ENCODE peak calls at places on chromosomes 11 and 22, in five cellular contexts. E is endothelial cell of umbilical vein, K is transverse colon, O is spleen, B is prostate gland. Q is an unnamed sample.

GRCh38 chr11:34755671-34756070 is 134.8 kb downstream of the EHF start:
- DNase-seq in E (no peak), K (no peak), O (no peak), B (no peak), Q (no peak)

GRCh38 chr11:35166369-35167360 is 27.7 kb downstream of the CD44 start:
- DNase-seq in E (peak), K (no peak), O (peak), B (no peak), Q (peak)

GRCh38 chr22:37559901-37560681 is at the start of gene CDC42EP1:
- DNase-seq in E (peak), K (peak), O (no peak), B (peak), Q (no peak)

GRCh38 chr11:87325490-87325872 is 287.7 kb downstream of the TMEM135 start:
- DNase-seq in E (no peak), K (no peak), O (no peak), B (no peak), Q (no peak)

GRCh38 chr11:71502871-71503435 is 24.1 kb upstream of the KRTAP5-7 start:
- DNase-seq in E (no peak), K (no peak), O (no peak), B (no peak), Q (no peak)

GRCh38 chr11:12410006-12410728 is 32.8 kb downstream of the PARVA start:
- DNase-seq in E (peak), K (no peak), O (no peak), B (no peak), Q (no peak)

GRCh38 chr22:50216684-50217520 is 16.1 kb downstream of the SELENOO start:
- DNase-seq in E (no peak), K (no peak), O (no peak), B (no peak), Q (no peak)

GRCh38 chr11:17547051-17547577 is at the start of gene OTOG:
- DNase-seq in E (no peak), K (no peak), O (no peak), B (no peak), Q (no peak)

GRCh38 chr11:64472593-64473455 is 113.9 kb downstream of the RPS6KA4 start:
- DNase-seq in E (no peak), K (no peak), O (no peak), B (no peak), Q (no peak)

GRCh38 chr22:49602481-49602880 is 225.2 kb downstream of the BRD1 start:
- DNase-seq in E (no peak), K (no peak), O (no peak), B (no peak), Q (no peak)

GRCh38 chr11:17979770-17980371 is 33.0 kb downstream of the SERGEF start:
- DNase-seq in E (peak), K (no peak), O (no peak), B (peak), Q (no peak)

GRCh38 chr11:33387586-33387985 is 130.4 kb downstream of the HIPK3 start:
- DNase-seq in E (no peak), K (no peak), O (no peak), B (no peak), Q (no peak)

GRCh38 chr11:9039194-9039593 is 35.4 kb upstream of the NRIP3 start:
- DNase-seq in E (no peak), K (no peak), O (no peak), B (no peak), Q (peak)

GRCh38 chr11:9038537-9038936 is 34.7 kb upstream of the NRIP3 start:
- DNase-seq in E (no peak), K (no peak), O (no peak), B (no peak), Q (no peak)

GRCh38 chr11:9039863-9040262 is 36.1 kb upstream of the NRIP3 start:
- DNase-seq in E (no peak), K (no peak), O (no peak), B (no peak), Q (no peak)

GRCh38 chr11:9037963-9038362 is 34.2 kb upstream of the NRIP3 start:
- DNase-seq in E (no peak), K (no peak), O (no peak), B (no peak), Q (no peak)

DNA sequence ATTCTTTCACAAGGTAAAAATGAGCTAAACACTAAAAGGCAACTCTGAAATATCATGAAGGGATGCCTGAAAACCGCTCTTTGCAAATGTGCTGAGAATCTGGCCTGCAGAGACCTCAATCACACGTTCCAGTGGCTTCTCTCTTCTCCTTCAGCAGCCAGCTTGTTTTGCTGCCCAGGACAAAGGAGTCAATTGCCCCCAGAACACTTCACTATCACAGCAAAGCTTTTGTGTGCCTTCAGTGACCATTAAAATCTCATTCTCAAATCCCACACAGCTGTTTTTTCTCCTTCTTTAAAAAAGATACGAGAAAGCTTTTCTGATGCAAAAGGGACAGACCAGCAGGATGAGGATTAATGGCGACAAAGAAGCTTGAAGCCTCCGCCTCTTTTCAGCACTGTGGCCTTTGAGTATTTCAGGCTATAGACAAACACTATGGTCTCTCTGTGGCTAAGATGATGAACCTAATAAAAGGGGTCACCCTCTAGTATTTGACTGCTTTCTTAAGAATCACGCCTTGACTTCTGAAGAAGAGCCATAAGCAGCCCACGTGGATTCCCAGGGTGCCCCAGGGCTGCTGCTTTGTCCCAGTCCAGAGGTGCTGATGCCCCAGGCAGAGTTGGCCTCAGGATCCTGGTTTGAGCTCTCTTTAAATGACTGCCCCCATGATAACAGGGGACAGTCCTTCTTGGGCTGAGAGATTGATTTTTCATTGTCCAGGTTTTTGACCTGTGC is 33.4 kb upstream of the NRIP3 start:
- DNase-seq in E (no peak), K (no peak), O (no peak), B (no peak), Q (no peak)
- TF ChIP-seq POLR2AphosphoS5 in E (no peak), K (no peak), O (no peak), B (no peak), Q (no peak)

GRCh38 chr11:123321641-123322040 is 108.4 kb upstream of the GRAMD1B start:
- DNase-seq in E (no peak), K (no peak), O (no peak), B (no peak), Q (no peak)
- TF ChIP-seq POLR2A in E (no peak), K (no peak), O (no peak), B (no peak), Q (no peak)

GRCh38 chr22:27800250-27801131 is 1.1 kb downstream of the MN1 start:
- DNase-seq in E (no peak), K (no peak), O (no peak), B (no peak), Q (no peak)
- TF ChIP-seq POLR2AphosphoS5 in E (no peak), K (no peak), O (no peak), B (no peak), Q (no peak)

GRCh38 chr22:44127353-44127752 is 53.4 kb upstream of the PARVG start:
- DNase-seq in E (peak), K (no peak), O (peak), B (no peak), Q (no peak)

GRCh38 chr22:44131412-44131811 is 49.3 kb upstream of the PARVG start:
- DNase-seq in E (no peak), K (no peak), O (peak), B (no peak), Q (no peak)

GRCh38 chr22:44130076-44130711 is 50.5 kb upstream of the PARVG start:
- DNase-seq in E (no peak), K (no peak), O (peak), B (no peak), Q (no peak)

GRCh38 chr22:44128961-44129613 is 51.6 kb upstream of the PARVG start:
- DNase-seq in E (no peak), K (no peak), O (peak), B (no peak), Q (no peak)

GRCh38 chr22:44129614-44129976 is 51.1 kb upstream of the PARVG start:
- DNase-seq in E (peak), K (no peak), O (peak), B (no peak), Q (no peak)
- TF ChIP-seq POLR2A in E (no peak), K (no peak), O (no peak), B (no peak), Q (no peak)

GRCh38 chr11:112961146-112961668 is at the start of gene NCAM1:
- DNase-seq in E (peak), K (peak), O (peak), B (no peak), Q (peak)
- TF ChIP-seq POLR2AphosphoS5 in E (no peak), K (peak), O (no peak), B (no peak), Q (no peak)

DNA sequence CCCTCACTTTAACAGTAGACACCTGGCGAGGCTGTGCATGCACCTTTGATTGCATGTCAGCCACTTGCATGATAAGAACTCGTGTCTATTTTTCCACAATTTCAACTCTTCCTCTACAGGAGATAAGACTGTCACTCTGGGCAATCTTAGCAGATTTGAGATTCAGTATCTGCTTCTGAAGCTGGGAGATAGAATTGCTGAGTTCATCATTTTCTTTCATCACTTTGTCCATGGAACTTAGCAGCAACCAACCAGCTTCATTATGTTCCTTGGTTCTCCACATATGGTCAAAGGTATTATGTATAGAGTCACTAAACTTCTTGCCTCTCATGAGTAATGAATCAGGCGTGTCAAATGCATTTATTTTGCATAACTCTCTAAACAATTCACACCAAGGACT is 17.1 kb downstream of the MTNR1B start:
- DNase-seq in E (no peak), K (no peak), O (no peak), B (no peak), Q (no peak)
- TF ChIP-seq POLR2A in E (no peak), K (no peak), O (no peak), B (no peak), Q (no peak)

Q was measured in HCT116.